ENCODE peak calls at places on chromosome 3, in four cellular contexts. One of them, this sample, is unnamed.

GRCh38 chr3:161217496-161217895 is 3.6 kb upstream of the NMD3 start:
- DNase-seq in stimulated activated naive CD8-positive, alpha-beta T cell treated with anti-CD3 and anti-CD28 coated beads, Interleukin-15, Interleukin-2, amounts not matched to agents 100 U/mL and 50 U/mL, for 24 hours: no peak
- DNase-seq in esophagus squamous epithelium: no peak
- DNase-seq in GM23248: peak; percentile 66
- DNase-seq in this sample: no peak

GRCh38 chr3:57158813-57159678 is 6.1 kb downstream of the IL17RD start:
- DNase-seq in esophagus squamous epithelium: no peak
- DNase-seq in GM23248: no peak
- DNase-seq in stimulated activated naive CD8-positive, alpha-beta T cell treated with anti-CD3 and anti-CD28 coated beads, Interleukin-15, Interleukin-2, amounts not matched to agents 100 U/mL and 50 U/mL, for 24 hours: no peak
- DNase-seq in this sample: no peak

GRCh38 chr3:193946945-193947344 is 189.0 kb upstream of the HES1 start:
- DNase-seq in stimulated activated naive CD8-positive, alpha-beta T cell treated with anti-CD3 and anti-CD28 coated beads, Interleukin-15, Interleukin-2, amounts not matched to agents 100 U/mL and 50 U/mL, for 24 hours: no peak
- DNase-seq in GM23248: no peak
- DNase-seq in esophagus squamous epithelium: no peak
- DNase-seq in this sample: no peak

GRCh38 chr3:23648965-23649328 is 156.8 kb upstream of the UBE2E1 start:
- DNase-seq in stimulated activated naive CD8-positive, alpha-beta T cell treated with anti-CD3 and anti-CD28 coated beads, Interleukin-15, Interleukin-2, amounts not matched to agents 100 U/mL and 50 U/mL, for 24 hours: no peak
- DNase-seq in GM23248: no peak
- DNase-seq in esophagus squamous epithelium: no peak
- DNase-seq in this sample: no peak

GRCh38 chr3:140186421-140186920 is 251.5 kb downstream of the CLSTN2 start:
- DNase-seq in esophagus squamous epithelium: no peak
- DNase-seq in stimulated activated naive CD8-positive, alpha-beta T cell treated with anti-CD3 and anti-CD28 coated beads, Interleukin-15, Interleukin-2, amounts not matched to agents 100 U/mL and 50 U/mL, for 24 hours: no peak
- DNase-seq in GM23248: peak; percentile 67
- DNase-seq in this sample: no peak

GRCh38 chr3:47096955-47097354 is 67.0 kb downstream of the SETD2 start:
- DNase-seq in GM23248: peak; percentile 79
- DNase-seq in stimulated activated naive CD8-positive, alpha-beta T cell treated with anti-CD3 and anti-CD28 coated beads, Interleukin-15, Interleukin-2, amounts not matched to agents 100 U/mL and 50 U/mL, for 24 hours: no peak
- DNase-seq in esophagus squamous epithelium: no peak
- DNase-seq in this sample: no peak

GRCh38 chr3:25453521-25454410 is 25.7 kb downstream of the RARB start:
- DNase-seq in esophagus squamous epithelium: no peak
- DNase-seq in GM23248: peak; percentile 82
- DNase-seq in stimulated activated naive CD8-positive, alpha-beta T cell treated with anti-CD3 and anti-CD28 coated beads, Interleukin-15, Interleukin-2, amounts not matched to agents 100 U/mL and 50 U/mL, for 24 hours: no peak
- DNase-seq in this sample: no peak

GRCh38 chr3:195735036-195735695 is 14.4 kb downstream of the MUC20 start:
- DNase-seq in GM23248: no peak
- DNase-seq in stimulated activated naive CD8-positive, alpha-beta T cell treated with anti-CD3 and anti-CD28 coated beads, Interleukin-15, Interleukin-2, amounts not matched to agents 100 U/mL and 50 U/mL, for 24 hours: no peak
- DNase-seq in esophagus squamous epithelium: no peak
- DNase-seq in this sample: no peak

GRCh38 chr3:34889641-34890040 is 749.7 kb upstream of the ARPP21 start:
- DNase-seq in stimulated activated naive CD8-positive, alpha-beta T cell treated with anti-CD3 and anti-CD28 coated beads, Interleukin-15, Interleukin-2, amounts not matched to agents 100 U/mL and 50 U/mL, for 24 hours: no peak
- DNase-seq in GM23248: no peak
- DNase-seq in esophagus squamous epithelium: no peak
- DNase-seq in this sample: no peak

GRCh38 chr3:29202368-29202767 is 78.5 kb upstream of the RBMS3 start:
- DNase-seq in esophagus squamous epithelium: no peak
- DNase-seq in stimulated activated naive CD8-positive, alpha-beta T cell treated with anti-CD3 and anti-CD28 coated beads, Interleukin-15, Interleukin-2, amounts not matched to agents 100 U/mL and 50 U/mL, for 24 hours: no peak
- DNase-seq in GM23248: peak; percentile 44
- DNase-seq in this sample: no peak